ENCODE peak calls at places on chromosomes 16 and 17, in seven cellular contexts. I, C, H, E, U, P and J are unnamed samples.

GRCh38 chr17:33021731-33022408 is 30.2 kb downstream of the SPACA3 start:
- DNase-seq in I (no peak), P (no peak), H (no peak), E (no peak), U (no peak), C (no peak), J (no peak)

GRCh38 chr17:19382581-19383444 is 4.2 kb downstream of the MFAP4 start:
- DNase-seq in U (no peak), I (peak), E (no peak), P (no peak), H (no peak), C (no peak), J (no peak)

GRCh38 chr16:86996081-86996480 is 321.1 kb downstream of the C16orf95 start:
- DNase-seq in H (no peak), I (no peak), U (no peak), C (no peak), P (no peak), E (no peak), J (no peak)

GRCh38 chr16:30949655-30950515 is 1.0 kb downstream of the ORAI3 start:
- DNase-seq in P (peak), I (peak), E (no peak), H (peak), U (no peak), C (peak), J (peak)

GRCh38 chr17:69606142-69606800 is 191.8 kb downstream of the MAP2K6 start:
- DNase-seq in E (no peak), I (no peak), C (no peak), H (no peak), P (no peak), U (no peak), J (no peak)

GRCh38 chr17:47218896-47219430 is 9.8 kb downstream of the MYL4 start:
- DNase-seq in I (peak), C (no peak), H (no peak), P (no peak), U (no peak), E (no peak), J (no peak)

GRCh38 chr17:20263595-20263994 is 203.7 kb downstream of the LGALS9B start:
- DNase-seq in H (peak), C (no peak), I (no peak), P (no peak), E (no peak), U (no peak), J (peak)

GRCh38 chr17:8488491-8488890 is 52.8 kb downstream of the NDEL1 start:
- DNase-seq in U (no peak), I (no peak), H (no peak), P (no peak), E (no peak), C (no peak), J (no peak)